ENCODE peak calls at places on chromosomes 4 and X, in four cellular contexts. One of them, this sample, is unnamed.

GRCh38 chrX:84475101-84475500 is 27.2 kb downstream of the HDX start:
- DNase-seq in stimulated activated CD8-positive, alpha-beta memory T cell treated with anti-CD3 and anti-CD28 coated beads, Interleukin-12 subunit alpha, Interleukin-12 subunit beta, amount 100 ng/mL, for 4 hours: no peak
- DNase-seq in NCI-H510A treated with DMSO at 0.1 percent for 48 hours: no peak
- DNase-seq in non-pigmented ciliary epithelial cell: no peak
- DNase-seq in this sample: no peak

GRCh38 chr4:6887591-6888371 is 21.8 kb upstream of the TBC1D14 start:
- DNase-seq in stimulated activated CD8-positive, alpha-beta memory T cell treated with anti-CD3 and anti-CD28 coated beads, Interleukin-12 subunit alpha, Interleukin-12 subunit beta, amount 100 ng/mL, for 4 hours: no peak
- DNase-seq in NCI-H510A treated with DMSO at 0.1 percent for 48 hours: no peak
- DNase-seq in non-pigmented ciliary epithelial cell: no peak
- DNase-seq in this sample: no peak

GRCh38 chr4:183610033-183610432 is 49.0 kb downstream of the RWDD4 start:
- DNase-seq in stimulated activated CD8-positive, alpha-beta memory T cell treated with anti-CD3 and anti-CD28 coated beads, Interleukin-12 subunit alpha, Interleukin-12 subunit beta, amount 100 ng/mL, for 4 hours: no peak
- DNase-seq in NCI-H510A treated with DMSO at 0.1 percent for 48 hours: no peak
- DNase-seq in non-pigmented ciliary epithelial cell: no peak
- DNase-seq in this sample: no peak

GRCh38 chr4:82542642-82543041 is 19.1 kb downstream of the TMEM150C start:
- DNase-seq in stimulated activated CD8-positive, alpha-beta memory T cell treated with anti-CD3 and anti-CD28 coated beads, Interleukin-12 subunit alpha, Interleukin-12 subunit beta, amount 100 ng/mL, for 4 hours: no peak
- DNase-seq in NCI-H510A treated with DMSO at 0.1 percent for 48 hours: peak; percentile 63
- DNase-seq in non-pigmented ciliary epithelial cell: no peak
- DNase-seq in this sample: no peak

GRCh38 chr4:2333356-2333841 is 71.5 kb upstream of the MXD4 start:
- DNase-seq in stimulated activated CD8-positive, alpha-beta memory T cell treated with anti-CD3 and anti-CD28 coated beads, Interleukin-12 subunit alpha, Interleukin-12 subunit beta, amount 100 ng/mL, for 4 hours: no peak
- DNase-seq in NCI-H510A treated with DMSO at 0.1 percent for 48 hours: no peak
- DNase-seq in non-pigmented ciliary epithelial cell: no peak
- DNase-seq in this sample: no peak

GRCh38 chrX:22800806-22801205 is 199.0 kb upstream of the DDX53 start:
- DNase-seq in stimulated activated CD8-positive, alpha-beta memory T cell treated with anti-CD3 and anti-CD28 coated beads, Interleukin-12 subunit alpha, Interleukin-12 subunit beta, amount 100 ng/mL, for 4 hours: no peak
- DNase-seq in NCI-H510A treated with DMSO at 0.1 percent for 48 hours: no peak
- DNase-seq in non-pigmented ciliary epithelial cell: no peak
- DNase-seq in this sample: no peak

GRCh38 chr4:40254961-40255721 is 58.3 kb downstream of the RHOH start:
- DNase-seq in stimulated activated CD8-positive, alpha-beta memory T cell treated with anti-CD3 and anti-CD28 coated beads, Interleukin-12 subunit alpha, Interleukin-12 subunit beta, amount 100 ng/mL, for 4 hours: no peak
- DNase-seq in NCI-H510A treated with DMSO at 0.1 percent for 48 hours: no peak
- DNase-seq in non-pigmented ciliary epithelial cell: no peak
- DNase-seq in this sample: no peak

GRCh38 chr4:160326110-160326509 is 1223.2 kb downstream of the RAPGEF2 start:
- DNase-seq in stimulated activated CD8-positive, alpha-beta memory T cell treated with anti-CD3 and anti-CD28 coated beads, Interleukin-12 subunit alpha, Interleukin-12 subunit beta, amount 100 ng/mL, for 4 hours: no peak
- DNase-seq in NCI-H510A treated with DMSO at 0.1 percent for 48 hours: no peak
- DNase-seq in non-pigmented ciliary epithelial cell: no peak
- DNase-seq in this sample: no peak

GRCh38 chrX:127306262-127306661 is 486.7 kb downstream of the PRR32 start:
- DNase-seq in stimulated activated CD8-positive, alpha-beta memory T cell treated with anti-CD3 and anti-CD28 coated beads, Interleukin-12 subunit alpha, Interleukin-12 subunit beta, amount 100 ng/mL, for 4 hours: no peak
- DNase-seq in NCI-H510A treated with DMSO at 0.1 percent for 48 hours: no peak
- DNase-seq in non-pigmented ciliary epithelial cell: no peak
- DNase-seq in this sample: no peak

GRCh38 chr4:65738134-65738533 is 67.8 kb upstream of the EPHA5 start:
- DNase-seq in stimulated activated CD8-positive, alpha-beta memory T cell treated with anti-CD3 and anti-CD28 coated beads, Interleukin-12 subunit alpha, Interleukin-12 subunit beta, amount 100 ng/mL, for 4 hours: no peak
- DNase-seq in NCI-H510A treated with DMSO at 0.1 percent for 48 hours: no peak
- DNase-seq in non-pigmented ciliary epithelial cell: no peak
- DNase-seq in this sample: no peak

GRCh38 chrX:97399400-97399799 is 515.7 kb downstream of the RPA4 start:
- DNase-seq in stimulated activated CD8-positive, alpha-beta memory T cell treated with anti-CD3 and anti-CD28 coated beads, Interleukin-12 subunit alpha, Interleukin-12 subunit beta, amount 100 ng/mL, for 4 hours: no peak
- DNase-seq in NCI-H510A treated with DMSO at 0.1 percent for 48 hours: no peak
- DNase-seq in non-pigmented ciliary epithelial cell: peak; percentile 43
- DNase-seq in this sample: no peak

GRCh38 chrX:13153796-13154195 is 109.4 kb upstream of the FAM9C start:
- DNase-seq in stimulated activated CD8-positive, alpha-beta memory T cell treated with anti-CD3 and anti-CD28 coated beads, Interleukin-12 subunit alpha, Interleukin-12 subunit beta, amount 100 ng/mL, for 4 hours: no peak
- DNase-seq in NCI-H510A treated with DMSO at 0.1 percent for 48 hours: no peak
- DNase-seq in non-pigmented ciliary epithelial cell: no peak
- DNase-seq in this sample: no peak

GRCh38 chrX:125203379-125203736 is 116.3 kb upstream of the TEX13C start:
- DNase-seq in stimulated activated CD8-positive, alpha-beta memory T cell treated with anti-CD3 and anti-CD28 coated beads, Interleukin-12 subunit alpha, Interleukin-12 subunit beta, amount 100 ng/mL, for 4 hours: no peak
- DNase-seq in NCI-H510A treated with DMSO at 0.1 percent for 48 hours: peak; percentile 27
- DNase-seq in non-pigmented ciliary epithelial cell: no peak
- DNase-seq in this sample: no peak

GRCh38 chr4:176805155-176805554 is 12.4 kb upstream of the VEGFC start:
- DNase-seq in stimulated activated CD8-positive, alpha-beta memory T cell treated with anti-CD3 and anti-CD28 coated beads, Interleukin-12 subunit alpha, Interleukin-12 subunit beta, amount 100 ng/mL, for 4 hours: no peak
- DNase-seq in NCI-H510A treated with DMSO at 0.1 percent for 48 hours: no peak
- DNase-seq in non-pigmented ciliary epithelial cell: no peak
- DNase-seq in this sample: no peak

GRCh38 chr4:71231073-71231752 is 107.6 kb upstream of the SLC4A4 start:
- DNase-seq in stimulated activated CD8-positive, alpha-beta memory T cell treated with anti-CD3 and anti-CD28 coated beads, Interleukin-12 subunit alpha, Interleukin-12 subunit beta, amount 100 ng/mL, for 4 hours: no peak
- DNase-seq in NCI-H510A treated with DMSO at 0.1 percent for 48 hours: no peak
- DNase-seq in non-pigmented ciliary epithelial cell: no peak
- DNase-seq in this sample: no peak

GRCh38 chr4:145041378-145041777 is 56.6 kb downstream of the ANAPC10 start:
- DNase-seq in stimulated activated CD8-positive, alpha-beta memory T cell treated with anti-CD3 and anti-CD28 coated beads, Interleukin-12 subunit alpha, Interleukin-12 subunit beta, amount 100 ng/mL, for 4 hours: no peak
- DNase-seq in NCI-H510A treated with DMSO at 0.1 percent for 48 hours: no peak
- DNase-seq in non-pigmented ciliary epithelial cell: no peak
- DNase-seq in this sample: no peak

GRCh38 chr4:53019485-53020382 is 157.6 kb downstream of the RASL11B start:
- DNase-seq in stimulated activated CD8-positive, alpha-beta memory T cell treated with anti-CD3 and anti-CD28 coated beads, Interleukin-12 subunit alpha, Interleukin-12 subunit beta, amount 100 ng/mL, for 4 hours: no peak
- DNase-seq in NCI-H510A treated with DMSO at 0.1 percent for 48 hours: no peak
- DNase-seq in non-pigmented ciliary epithelial cell: peak; percentile 73
- DNase-seq in this sample: no peak

GRCh38 chr4:126144838-126145237 is 830.1 kb downstream of the FAT4 start:
- DNase-seq in stimulated activated CD8-positive, alpha-beta memory T cell treated with anti-CD3 and anti-CD28 coated beads, Interleukin-12 subunit alpha, Interleukin-12 subunit beta, amount 100 ng/mL, for 4 hours: no peak
- DNase-seq in NCI-H510A treated with DMSO at 0.1 percent for 48 hours: no peak
- DNase-seq in non-pigmented ciliary epithelial cell: no peak
- DNase-seq in this sample: no peak

GRCh38 chr4:139816856-139817255 is 151.2 kb downstream of the MGST2 start:
- DNase-seq in stimulated activated CD8-positive, alpha-beta memory T cell treated with anti-CD3 and anti-CD28 coated beads, Interleukin-12 subunit alpha, Interleukin-12 subunit beta, amount 100 ng/mL, for 4 hours: no peak
- DNase-seq in NCI-H510A treated with DMSO at 0.1 percent for 48 hours: no peak
- DNase-seq in non-pigmented ciliary epithelial cell: no peak
- DNase-seq in this sample: no peak

GRCh38 chrX:147846676-147847075 is 65.0 kb upstream of the FMR1 start:
- DNase-seq in stimulated activated CD8-positive, alpha-beta memory T cell treated with anti-CD3 and anti-CD28 coated beads, Interleukin-12 subunit alpha, Interleukin-12 subunit beta, amount 100 ng/mL, for 4 hours: no peak
- DNase-seq in NCI-H510A treated with DMSO at 0.1 percent for 48 hours: no peak
- DNase-seq in non-pigmented ciliary epithelial cell: no peak
- DNase-seq in this sample: no peak

GRCh38 chr4:120692964-120693363 is 229.6 kb downstream of the PRDM5 start:
- DNase-seq in stimulated activated CD8-positive, alpha-beta memory T cell treated with anti-CD3 and anti-CD28 coated beads, Interleukin-12 subunit alpha, Interleukin-12 subunit beta, amount 100 ng/mL, for 4 hours: no peak
- DNase-seq in NCI-H510A treated with DMSO at 0.1 percent for 48 hours: no peak
- DNase-seq in non-pigmented ciliary epithelial cell: peak; percentile 82
- DNase-seq in this sample: no peak

GRCh38 chr4:156118821-156119220 is 165.2 kb upstream of the CTSO start:
- DNase-seq in stimulated activated CD8-positive, alpha-beta memory T cell treated with anti-CD3 and anti-CD28 coated beads, Interleukin-12 subunit alpha, Interleukin-12 subunit beta, amount 100 ng/mL, for 4 hours: no peak
- DNase-seq in NCI-H510A treated with DMSO at 0.1 percent for 48 hours: no peak
- DNase-seq in non-pigmented ciliary epithelial cell: no peak
- DNase-seq in this sample: no peak

GRCh38 chrX:71366674-71367256 is 608 bp downstream of the TAF1 start:
- DNase-seq in stimulated activated CD8-positive, alpha-beta memory T cell treated with anti-CD3 and anti-CD28 coated beads, Interleukin-12 subunit alpha, Interleukin-12 subunit beta, amount 100 ng/mL, for 4 hours: no peak
- DNase-seq in NCI-H510A treated with DMSO at 0.1 percent for 48 hours: no peak
- DNase-seq in non-pigmented ciliary epithelial cell: no peak
- DNase-seq in this sample: peak; percentile 3

GRCh38 chrX:120308558-120308957 is 2.7 kb downstream of the TMEM255A start:
- DNase-seq in stimulated activated CD8-positive, alpha-beta memory T cell treated with anti-CD3 and anti-CD28 coated beads, Interleukin-12 subunit alpha, Interleukin-12 subunit beta, amount 100 ng/mL, for 4 hours: no peak
- DNase-seq in NCI-H510A treated with DMSO at 0.1 percent for 48 hours: no peak
- DNase-seq in non-pigmented ciliary epithelial cell: no peak
- DNase-seq in this sample: no peak

GRCh38 chr4:142202404-142203332 is 566.3 kb downstream of the IL15 start:
- DNase-seq in stimulated activated CD8-positive, alpha-beta memory T cell treated with anti-CD3 and anti-CD28 coated beads, Interleukin-12 subunit alpha, Interleukin-12 subunit beta, amount 100 ng/mL, for 4 hours: no peak
- DNase-seq in NCI-H510A treated with DMSO at 0.1 percent for 48 hours: peak; percentile 12
- DNase-seq in non-pigmented ciliary epithelial cell: no peak
- DNase-seq in this sample: no peak

GRCh38 chr4:168441412-168441811 is 38.9 kb downstream of the DDX60L start:
- DNase-seq in stimulated activated CD8-positive, alpha-beta memory T cell treated with anti-CD3 and anti-CD28 coated beads, Interleukin-12 subunit alpha, Interleukin-12 subunit beta, amount 100 ng/mL, for 4 hours: no peak
- DNase-seq in NCI-H510A treated with DMSO at 0.1 percent for 48 hours: no peak
- DNase-seq in non-pigmented ciliary epithelial cell: no peak
- DNase-seq in this sample: no peak

GRCh38 chr4:65668201-65669007 is 1.9 kb downstream of the EPHA5 start:
- DNase-seq in stimulated activated CD8-positive, alpha-beta memory T cell treated with anti-CD3 and anti-CD28 coated beads, Interleukin-12 subunit alpha, Interleukin-12 subunit beta, amount 100 ng/mL, for 4 hours: no peak
- DNase-seq in NCI-H510A treated with DMSO at 0.1 percent for 48 hours: no peak
- DNase-seq in non-pigmented ciliary epithelial cell: no peak
- DNase-seq in this sample: no peak

GRCh38 chrX:46803140-46803539 is 33.7 kb upstream of the RP2 start:
- DNase-seq in stimulated activated CD8-positive, alpha-beta memory T cell treated with anti-CD3 and anti-CD28 coated beads, Interleukin-12 subunit alpha, Interleukin-12 subunit beta, amount 100 ng/mL, for 4 hours: no peak
- DNase-seq in NCI-H510A treated with DMSO at 0.1 percent for 48 hours: no peak
- DNase-seq in non-pigmented ciliary epithelial cell: no peak
- DNase-seq in this sample: no peak

GRCh38 chr4:118381902-118382301 is 29.1 kb upstream of the PRSS12 start:
- DNase-seq in stimulated activated CD8-positive, alpha-beta memory T cell treated with anti-CD3 and anti-CD28 coated beads, Interleukin-12 subunit alpha, Interleukin-12 subunit beta, amount 100 ng/mL, for 4 hours: no peak
- DNase-seq in NCI-H510A treated with DMSO at 0.1 percent for 48 hours: no peak
- DNase-seq in non-pigmented ciliary epithelial cell: no peak
- DNase-seq in this sample: no peak

GRCh38 chr4:18162453-18162852 is 140.9 kb upstream of the LCORL start:
- DNase-seq in stimulated activated CD8-positive, alpha-beta memory T cell treated with anti-CD3 and anti-CD28 coated beads, Interleukin-12 subunit alpha, Interleukin-12 subunit beta, amount 100 ng/mL, for 4 hours: no peak
- DNase-seq in NCI-H510A treated with DMSO at 0.1 percent for 48 hours: no peak
- DNase-seq in non-pigmented ciliary epithelial cell: no peak
- DNase-seq in this sample: no peak

GRCh38 chrX:39886282-39886681 is 211.5 kb downstream of the BCOR start:
- DNase-seq in stimulated activated CD8-positive, alpha-beta memory T cell treated with anti-CD3 and anti-CD28 coated beads, Interleukin-12 subunit alpha, Interleukin-12 subunit beta, amount 100 ng/mL, for 4 hours: no peak
- DNase-seq in NCI-H510A treated with DMSO at 0.1 percent for 48 hours: no peak
- DNase-seq in non-pigmented ciliary epithelial cell: no peak
- DNase-seq in this sample: no peak